ENCODE peak calls at places on chromosomes 5 and 9, in six cellular contexts. C, N, Z, I, D and B are unnamed samples.

GRCh38 chr9:136190237-136190601 is 14.7 kb downstream of the LHX3 start:
- DNase-seq in C (no peak), N (no peak), Z (no peak), D (no peak), I (no peak), B (no peak)

GRCh38 chr9:16552252-16552651 is 318.2 kb downstream of the BNC2 start:
- DNase-seq in Z (no peak), N (no peak), D (no peak), I (no peak), C (no peak), B (no peak)

GRCh38 chr9:104256710-104257091 is 162.6 kb downstream of the SMC2 start:
- DNase-seq in D (no peak), Z (no peak), N (no peak), C (no peak), I (no peak), B (no peak)

GRCh38 chr9:135103001-135103446 is 15.6 kb downstream of the OLFM1 start:
- DNase-seq in N (no peak), Z (no peak), C (no peak), D (no peak), I (no peak), B (no peak)

GRCh38 chr5:61313960-61314681 is 17.9 kb upstream of the ZSWIM6 start:
- DNase-seq in N (peak; percentile 62), I (peak; percentile 92), Z (no peak), D (no peak), C (no peak), B (peak; percentile 90)

GRCh38 chr9:4238522-4238921 is 61.3 kb downstream of the GLIS3 start:
- DNase-seq in D (peak; percentile 19), N (no peak), C (no peak), I (peak; percentile 83), Z (no peak), B (peak; percentile 87)

GRCh38 chr5:3217114-3217513 is 378.5 kb upstream of the IRX1 start:
- DNase-seq in D (no peak), I (no peak), N (no peak), C (no peak), Z (no peak), B (no peak)

GRCh38 chr9:134544388-134545212 is 97.0 kb upstream of the COL5A1 start:
- DNase-seq in C (no peak), D (no peak), Z (peak; percentile 57), I (peak; percentile 85), N (peak; percentile 73), B (peak; percentile 76)

GRCh38 chr5:154394328-154394727 is 51.5 kb upstream of the SAP30L start:
- DNase-seq in C (no peak), D (no peak), N (no peak), Z (no peak), I (no peak), B (no peak)

GRCh38 chr5:96288166-96288844 is 144.7 kb downstream of the PCSK1 start:
- DNase-seq in C (no peak), Z (no peak), N (no peak), I (no peak), D (no peak), B (no peak)
- H3K4me2 ChIP-seq in C (no peak overlapping the region), Z (no peak overlapping the region), N (no peak overlapping the region), I (no peak overlapping the region), D (no peak overlapping the region), B (no peak overlapping the region)

DNA sequence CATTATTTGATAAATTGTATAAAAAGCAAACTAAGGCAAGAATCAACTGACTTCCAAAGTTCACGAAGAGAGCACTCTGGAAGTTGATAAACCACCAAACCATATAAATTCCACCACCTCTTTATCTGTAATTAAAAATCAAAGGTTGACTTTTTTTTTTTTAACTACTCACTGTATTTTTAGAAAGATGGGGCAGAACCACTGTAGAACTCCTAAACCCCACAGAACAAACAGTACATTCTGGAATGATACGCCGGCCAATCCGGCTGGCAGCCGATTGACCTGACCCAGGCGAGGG is 435 bp upstream of the CCNG1 start:
- DNase-seq in N (no peak), D (no peak), I (no peak), C (no peak), Z (no peak), B (no peak)
- H2AFZ ChIP-seq in N (peak overlapping the region; percentile 38), D (peak overlapping the region; percentile 24), I (peak overlapping the region; percentile 29), C (peak overlapping the region; percentile 92), Z (peak overlapping the region; percentile 55), B (peak overlapping the region; percentile 30)

DNA sequence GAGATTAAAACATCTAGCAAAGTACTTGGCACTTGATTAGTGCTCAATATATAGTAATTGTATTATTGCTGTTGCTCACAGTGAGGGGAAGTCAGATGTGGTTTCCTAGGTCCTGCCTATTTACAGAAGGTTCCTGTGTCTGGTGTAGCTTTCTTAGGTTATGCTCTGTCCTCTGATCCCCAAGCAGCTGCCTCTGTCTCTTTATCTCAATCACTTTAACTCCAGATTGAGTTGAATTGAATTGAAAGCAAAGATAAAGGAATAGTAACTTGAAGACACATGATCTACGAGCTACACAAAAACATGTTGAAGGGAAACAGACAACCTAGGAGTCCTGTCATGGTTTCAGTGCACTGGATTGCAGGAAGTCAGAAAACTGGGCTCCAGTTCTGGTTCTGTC is 113.9 kb upstream of the ADAMTSL1 start:
- DNase-seq in N (no peak), C (no peak), I (no peak), D (no peak), Z (no peak), B (no peak)
- H3K4me2 ChIP-seq in N (no peak overlapping the region), C (peak overlapping the region; percentile 17), I (peak overlapping the region; percentile 41), D (no peak overlapping the region), Z (no peak overlapping the region), B (peak overlapping the region; percentile 37)

DNA sequence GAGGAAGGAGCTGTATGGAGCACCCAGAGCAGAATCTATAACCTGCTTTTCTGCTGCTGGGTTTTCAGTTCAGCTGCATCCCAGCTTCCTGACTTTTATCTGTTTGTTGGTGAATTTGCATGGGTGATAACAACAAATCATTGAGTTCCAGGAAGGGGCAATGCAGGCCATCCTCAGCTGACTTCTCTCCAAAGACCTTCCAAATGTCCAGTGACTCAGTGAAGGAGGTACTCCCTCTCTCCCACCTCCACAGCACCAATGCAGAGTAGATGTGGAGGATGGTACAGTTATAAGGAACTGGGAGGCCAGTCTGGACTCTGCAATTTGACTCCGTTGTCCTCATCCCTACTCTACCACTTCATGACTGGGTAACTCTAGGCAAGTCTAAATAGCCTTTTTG is 1.7 kb upstream of the TXN start:
- DNase-seq in C (no peak), D (no peak), I (no peak), N (no peak), Z (no peak), B (no peak)
- H2AFZ ChIP-seq in C (peak overlapping the region; percentile 86), D (no peak overlapping the region), I (no peak overlapping the region), N (peak overlapping the region; percentile 33), Z (peak overlapping the region; percentile 100), B (no peak overlapping the region)